ENCODE peak calls at places on chromosomes 2 and 18, in six cellular contexts. One of them, this sample, is unnamed.

GRCh38 chr2:31233216-31233615 is 736 bp upstream of the EHD3 start:
- DNase-seq in MM.1S: no peak
- DNase-seq in ELR: no peak
- DNase-seq in Peyer's patch: no peak
- DNase-seq in nephron progenitor cell: no peak
- DNase-seq in erythroblast: no peak
- DNase-seq in this sample: no peak

GRCh38 chr2:56449449-56449860 is 265.7 kb downstream of the CCDC85A start:
- DNase-seq in MM.1S: no peak
- DNase-seq in ELR: no peak
- DNase-seq in Peyer's patch: no peak
- DNase-seq in nephron progenitor cell: no peak
- DNase-seq in erythroblast: no peak
- DNase-seq in this sample: no peak

GRCh38 chr2:223532712-223533111 is 69.4 kb downstream of the SCG2 start:
- DNase-seq in MM.1S: no peak
- DNase-seq in ELR: no peak
- DNase-seq in Peyer's patch: no peak
- DNase-seq in nephron progenitor cell: no peak
- DNase-seq in erythroblast: no peak
- DNase-seq in this sample: no peak

GRCh38 chr2:78355967-78356366 is 669.5 kb upstream of the REG3G start:
- DNase-seq in MM.1S: no peak
- DNase-seq in ELR: no peak
- DNase-seq in Peyer's patch: no peak
- DNase-seq in nephron progenitor cell: no peak
- DNase-seq in erythroblast: no peak
- DNase-seq in this sample: no peak

GRCh38 chr18:48975817-48976649 is 25.3 kb upstream of the SMAD7 start:
- DNase-seq in MM.1S: peak; percentile 69
- DNase-seq in ELR: peak; percentile 81
- DNase-seq in Peyer's patch: peak; percentile 40
- DNase-seq in nephron progenitor cell: peak; percentile 72
- DNase-seq in erythroblast: no peak
- DNase-seq in this sample: no peak

GRCh38 chr2:138777996-138778395 is 2.2 kb downstream of the NXPH2 start:
- DNase-seq in MM.1S: no peak
- DNase-seq in ELR: peak; percentile 46
- DNase-seq in Peyer's patch: no peak
- DNase-seq in nephron progenitor cell: peak; percentile 15
- DNase-seq in erythroblast: no peak
- DNase-seq in this sample: peak; percentile 44

GRCh38 chr2:233839447-233839820 is 14.9 kb downstream of the HJURP start:
- DNase-seq in MM.1S: no peak
- DNase-seq in ELR: no peak
- DNase-seq in Peyer's patch: peak; percentile 3
- DNase-seq in nephron progenitor cell: no peak
- DNase-seq in erythroblast: no peak
- DNase-seq in this sample: no peak

GRCh38 chr2:20561703-20562454 is 89.0 kb downstream of the HS1BP3 start:
- DNase-seq in MM.1S: no peak
- DNase-seq in ELR: peak; percentile 89
- DNase-seq in Peyer's patch: no peak
- DNase-seq in nephron progenitor cell: no peak
- DNase-seq in erythroblast: peak; percentile 11
- DNase-seq in this sample: no peak

GRCh38 chr18:10791141-10791808 is 265.4 kb downstream of the NAPG start:
- DNase-seq in MM.1S: no peak
- DNase-seq in ELR: no peak
- DNase-seq in Peyer's patch: no peak
- DNase-seq in nephron progenitor cell: no peak
- DNase-seq in erythroblast: no peak
- DNase-seq in this sample: no peak

GRCh38 chr18:32019251-32019943 is 772 bp downstream of the RNF125 start:
- DNase-seq in MM.1S: peak; percentile 57
- DNase-seq in ELR: peak; percentile 45
- DNase-seq in Peyer's patch: peak; percentile 61
- DNase-seq in nephron progenitor cell: peak; percentile 50
- DNase-seq in erythroblast: peak; percentile 23
- DNase-seq in this sample: peak; percentile 5

GRCh38 chr18:41538751-41539150 is 416.3 kb upstream of the PIK3C3 start:
- DNase-seq in MM.1S: no peak
- DNase-seq in ELR: peak; percentile 5
- DNase-seq in Peyer's patch: no peak
- DNase-seq in nephron progenitor cell: no peak
- DNase-seq in erythroblast: no peak
- DNase-seq in this sample: no peak

GRCh38 chr2:239368906-239369584 is 31.8 kb downstream of the HDAC4 start:
- DNase-seq in MM.1S: no peak
- DNase-seq in ELR: no peak
- DNase-seq in Peyer's patch: peak; percentile 30
- DNase-seq in nephron progenitor cell: no peak
- DNase-seq in erythroblast: no peak
- DNase-seq in this sample: no peak

GRCh38 chr2:236075802-236076201 is 92.4 kb downstream of the GBX2 start:
- DNase-seq in MM.1S: no peak
- DNase-seq in ELR: no peak
- DNase-seq in Peyer's patch: no peak
- DNase-seq in nephron progenitor cell: no peak
- DNase-seq in erythroblast: no peak
- DNase-seq in this sample: no peak

GRCh38 chr2:170271340-170271739 is 93.4 kb downstream of the MYO3B start:
- DNase-seq in MM.1S: no peak
- DNase-seq in ELR: no peak
- DNase-seq in Peyer's patch: no peak
- DNase-seq in nephron progenitor cell: no peak
- DNase-seq in erythroblast: no peak
- DNase-seq in this sample: no peak

GRCh38 chr2:101124684-101125366 is 26.4 kb downstream of the TBC1D8 start:
- DNase-seq in MM.1S: no peak
- DNase-seq in ELR: peak; percentile 99
- DNase-seq in Peyer's patch: no peak
- DNase-seq in nephron progenitor cell: no peak
- DNase-seq in erythroblast: no peak
- DNase-seq in this sample: peak; percentile 62

GRCh38 chr2:218311543-218311884 is 19.2 kb upstream of the TMBIM1 start:
- DNase-seq in MM.1S: no peak
- DNase-seq in ELR: no peak
- DNase-seq in Peyer's patch: no peak
- DNase-seq in nephron progenitor cell: no peak
- DNase-seq in erythroblast: no peak
- DNase-seq in this sample: no peak

GRCh38 chr2:69943000-69943840 is 18.2 kb downstream of the ASPRV1 start:
- DNase-seq in MM.1S: no peak
- DNase-seq in ELR: no peak
- DNase-seq in Peyer's patch: no peak
- DNase-seq in nephron progenitor cell: no peak
- DNase-seq in erythroblast: no peak
- DNase-seq in this sample: peak; percentile 17

GRCh38 chr2:120476141-120476540 is 130.2 kb downstream of the INHBB start:
- DNase-seq in MM.1S: no peak
- DNase-seq in ELR: no peak
- DNase-seq in Peyer's patch: no peak
- DNase-seq in nephron progenitor cell: no peak
- DNase-seq in erythroblast: no peak
- DNase-seq in this sample: no peak

GRCh38 chr2:165803123-165803760 is 9.2 kb upstream of the GALNT3 start:
- DNase-seq in MM.1S: no peak
- DNase-seq in ELR: no peak
- DNase-seq in Peyer's patch: no peak
- DNase-seq in nephron progenitor cell: no peak
- DNase-seq in erythroblast: no peak
- DNase-seq in this sample: no peak

This sample was measured in retinal pigment epithelial cell.